ENCODE peak calls at places on chromosomes 16 and 17, in six cellular contexts. P is left ventricle myocardium inferior, F is esophagus squamous epithelium, L is WTC11, A is body of pancreas, S is lower leg skin. K is an unnamed sample.
A peak's percentile ranks its signal among the peaks of the same experiment; 100 is the strongest.

GRCh38 chr17:78933959-78934568 is 8.9 kb upstream of the TIMP2 start:
- DNase-seq in F (peak; percentile 52), P (peak; percentile 95), S (peak; percentile 99), A (peak; percentile 99), L (peak; percentile 44), K (peak; percentile 97)

GRCh38 chr16:22098538-22099255 is 6.4 kb downstream of the VWA3A start:
- DNase-seq in A (peak; percentile 10), S (no peak), P (no peak), F (no peak), L (no peak), K (no peak)

GRCh38 chr16:83308414-83308813 is 499.4 kb upstream of the HSBP1 start:
- DNase-seq in P (no peak), F (no peak), S (no peak), L (no peak), A (no peak), K (no peak)

GRCh38 chr16:89618114-89618999 is 4.9 kb downstream of the DPEP1 start:
- DNase-seq in L (no peak), F (no peak), A (no peak), S (no peak), P (no peak), K (no peak)

GRCh38 chr17:61337247-61337812 is 62.3 kb upstream of the TBX2 start:
- DNase-seq in A (no peak), S (no peak), L (no peak), F (no peak), P (no peak), K (no peak)

GRCh38 chr17:63647936-63648335 is 25.7 kb downstream of the MAP3K3 start:
- DNase-seq in A (no peak), P (no peak), S (no peak), L (no peak), F (no peak), K (no peak)

GRCh38 chr17:57938061-57938502 is 17.1 kb downstream of the CUEDC1 start:
- DNase-seq in P (no peak), L (no peak), A (no peak), S (no peak), F (no peak), K (no peak)

GRCh38 chr16:19532601-19533000 is 8.9 kb downstream of the CCP110 start:
- DNase-seq in S (no peak), L (no peak), P (no peak), F (no peak), A (no peak), K (no peak)

GRCh38 chr17:73420897-73421296 is 109.1 kb upstream of the CDC42EP4 start:
- DNase-seq in F (no peak), S (no peak), P (no peak), L (no peak), A (no peak), K (no peak)

GRCh38 chr17:71023631-71024030 is 854.3 kb downstream of the KCNJ2 start:
- DNase-seq in S (no peak), P (no peak), L (no peak), F (no peak), A (no peak), K (no peak)

GRCh38 chr16:85166699-85167588 is 54.7 kb upstream of the CIBAR2 start:
- DNase-seq in S (no peak), L (no peak), F (no peak), A (peak; percentile 61), P (no peak), K (no peak)

GRCh38 chr17:43860077-43860725 is 13.2 kb downstream of the CD300LG start:
- DNase-seq in F (no peak), L (no peak), P (no peak), S (peak; percentile 46), A (no peak), K (no peak)

GRCh38 chr16:69721441-69721957 is 4.9 kb downstream of the NQO1 start:
- DNase-seq in A (no peak), F (no peak), P (no peak), L (no peak), S (peak; percentile 71), K (no peak)

GRCh38 chr17:73256220-73256619 is 5.5 kb downstream of the CPSF4L start:
- DNase-seq in S (no peak), A (no peak), P (no peak), L (no peak), F (no peak), K (no peak)

GRCh38 chr17:37547986-37548385 is 58.3 kb downstream of the DUSP14 start:
- DNase-seq in L (no peak), F (no peak), P (no peak), A (no peak), S (no peak), K (no peak)

DNA sequence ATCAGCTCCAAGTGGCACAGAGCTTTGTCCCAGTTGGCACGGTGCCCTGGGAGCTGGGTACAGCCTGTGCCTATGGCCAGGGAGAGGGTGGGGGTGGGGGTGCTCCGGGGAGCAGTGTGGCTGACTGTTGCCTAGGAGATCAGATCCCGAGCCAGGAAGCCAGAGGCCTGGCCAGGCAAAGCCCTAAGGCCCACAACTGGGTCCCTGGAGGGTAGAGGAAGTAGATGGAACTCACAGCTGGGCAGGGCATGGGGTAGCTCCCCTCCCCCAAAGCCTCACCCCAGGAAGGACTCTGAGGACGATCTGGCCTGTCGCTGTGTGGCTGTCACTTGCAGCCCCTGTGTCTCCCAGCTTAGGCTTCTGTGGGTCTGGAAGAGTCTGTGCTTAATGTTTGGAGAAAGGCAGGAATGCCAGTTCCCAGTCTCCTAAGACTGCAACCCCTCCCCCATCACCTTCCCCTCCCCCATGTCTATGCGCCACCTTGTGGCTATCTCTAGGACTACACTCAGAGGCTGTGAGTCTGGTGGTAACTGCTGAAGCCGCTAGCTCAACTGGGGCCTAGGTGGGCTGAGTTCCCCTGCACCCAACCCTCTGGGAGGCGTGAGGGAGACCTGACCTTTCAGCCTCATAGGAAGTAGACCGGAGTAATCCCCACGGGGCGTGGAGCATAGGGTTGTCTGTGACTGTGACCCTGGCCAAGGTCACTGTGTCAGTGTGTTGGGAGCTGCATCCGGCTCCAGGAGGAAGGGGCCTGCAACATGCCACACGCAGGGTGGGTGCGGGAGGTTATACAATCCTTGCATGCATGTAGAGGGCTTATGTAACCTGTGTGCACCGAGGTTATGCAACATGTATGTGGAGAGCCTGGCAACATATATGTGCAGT is 12.7 kb downstream of the THRA start:
- DNase-seq in P (peak; percentile 85), A (peak; percentile 96), L (peak; percentile 87), F (no peak), S (no peak), K (peak; percentile 90)
- TF ChIP-seq CTCF in P (peak; percentile 88), A (peak; percentile 76), L (peak; percentile 88), F (peak; percentile 94), S (peak; percentile 72), K (peak; percentile 86)

GRCh38 chr17:32206816-32207215 is 58.8 kb upstream of the RHBDL3 start:
- DNase-seq in L (no peak), S (no peak), P (no peak), A (no peak), F (no peak), K (no peak)
- TF ChIP-seq CTCF in L (no peak), S (no peak), P (no peak), A (no peak), F (no peak), K (no peak)

DNA sequence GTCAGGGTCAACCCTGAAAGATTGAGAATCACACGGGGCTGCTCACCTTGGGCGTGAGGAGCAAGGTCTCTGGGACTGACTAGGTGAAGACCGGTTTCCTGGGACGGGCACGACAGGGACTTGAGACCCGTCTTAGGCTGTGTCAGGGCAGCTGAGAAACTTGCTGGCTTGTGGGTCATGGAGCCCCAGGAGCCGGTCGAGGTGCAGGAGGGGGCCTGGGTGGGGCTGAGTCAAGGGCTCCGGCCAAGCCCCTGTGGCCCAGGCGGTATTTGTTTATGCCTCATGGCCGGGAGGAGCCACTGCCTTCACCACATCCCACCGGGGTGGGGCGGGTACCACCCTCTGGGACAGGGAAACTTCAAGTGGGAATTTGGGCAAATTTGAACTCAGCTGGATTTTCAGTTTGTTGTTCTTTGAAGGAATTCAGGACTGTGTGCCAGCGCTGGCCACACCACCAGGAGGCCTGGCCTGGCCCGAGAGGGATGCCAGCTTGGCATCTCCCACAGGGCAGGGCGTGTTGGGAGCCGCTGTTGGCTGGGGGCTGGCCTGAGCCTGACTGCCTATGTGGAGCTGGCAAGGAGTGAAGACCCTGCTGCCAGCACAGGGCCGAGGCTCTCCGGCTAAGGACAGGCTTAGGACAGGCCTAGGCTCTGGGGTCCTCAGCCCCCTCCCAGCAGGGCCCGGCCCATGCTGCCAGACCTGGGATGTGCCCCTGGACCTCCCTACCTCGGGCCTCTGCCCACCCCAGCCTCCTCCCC is 116.1 kb downstream of the METRNL start:
- DNase-seq in S (peak; percentile 93), L (no peak), F (no peak), P (peak; percentile 60), A (no peak), K (peak; percentile 95)
- TF ChIP-seq CTCF in S (no peak), L (no peak), F (no peak), P (peak; percentile 39), A (no peak), K (peak; percentile 39)

GRCh38 chr17:13597723-13598347 is 3.9 kb downstream of the HS3ST3A1 start:
- DNase-seq in L (peak; percentile 19), S (no peak), P (no peak), A (peak; percentile 41), F (no peak), K (no peak)
- TF ChIP-seq CTCF in L (peak; percentile 28), S (no peak), P (peak; percentile 68), A (no peak), F (no peak), K (peak; percentile 85)